ENCODE peak calls at places on chromosomes 6 and 20, in five cellular contexts. I is osteocyte; U is stimulated activated CD8-positive, alpha-beta memory T cell treated with anti-CD3 and anti-CD28 coated beads, Interleukin-2, amount 100 ng/mL, for 1 hour; M is effector CD4-positive, alpha-beta T cell; D is left ventricle myocardium inferior. E is an unnamed sample.

GRCh38 chr6:26491604-26492003 is 8.5 kb upstream of the BTN1A1 start:
- DNase-seq in I (no peak), U (no peak), D (no peak), M (no peak), E (no peak)

GRCh38 chr20:25081065-25081729 is 744 bp downstream of the VSX1 start:
- DNase-seq in U (no peak), M (peak; percentile 18), D (no peak), I (peak; percentile 83), E (peak; percentile 29)

GRCh38 chr6:35096129-35096852 is 44.8 kb downstream of the TCP11 start:
- DNase-seq in U (no peak), I (no peak), M (no peak), D (no peak), E (no peak)

GRCh38 chr6:43472515-43472914 is 4.9 kb upstream of the TJAP1 start:
- DNase-seq in D (no peak), I (no peak), U (no peak), M (no peak), E (no peak)

GRCh38 chr20:1435337-1435699 is 31.3 kb downstream of the NSFL1C start:
- DNase-seq in U (no peak), M (no peak), I (no peak), D (no peak), E (no peak)

GRCh38 chr20:4571759-4572531 is 149.8 kb upstream of the PRND start:
- DNase-seq in U (no peak), M (no peak), D (no peak), I (no peak), E (no peak)

GRCh38 chr20:1939270-1939595 is 44.0 kb downstream of the SIRPA start:
- DNase-seq in U (no peak), D (no peak), M (no peak), I (no peak), E (no peak)

GRCh38 chr6:95240514-95240913 is 336.8 kb upstream of the MANEA start:
- DNase-seq in D (no peak), M (no peak), I (no peak), U (no peak), E (no peak)

GRCh38 chr6:17505062-17505476 is 95.0 kb upstream of the FAM8A1 start:
- DNase-seq in I (no peak), M (no peak), D (no peak), U (no peak), E (no peak)

GRCh38 chr6:43927525-43928210 is 157.7 kb downstream of the VEGFA start:
- DNase-seq in M (no peak), D (peak; percentile 4), U (no peak), I (no peak), E (no peak)

GRCh38 chr6:93419304-93420162 is at the start of gene EPHA7:
- DNase-seq in I (peak; percentile 100), M (no peak), D (peak; percentile 92), U (no peak), E (no peak)

GRCh38 chr20:370151-370600 is 10.4 kb upstream of the TRIB3 start:
- DNase-seq in U (no peak), M (no peak), I (no peak), D (no peak), E (no peak)

GRCh38 chr6:95846652-95847051 is 169.1 kb upstream of the FUT9 start:
- DNase-seq in D (peak; percentile 14), U (no peak), M (no peak), I (no peak), E (no peak)

GRCh38 chr6:26118999-26119398 is 31.8 kb downstream of the HFE start:
- DNase-seq in M (no peak), I (no peak), D (no peak), U (no peak), E (no peak)

GRCh38 chr6:12324741-12325140 is 34.6 kb downstream of the EDN1 start:
- DNase-seq in U (no peak), M (no peak), D (no peak), I (peak; percentile 34), E (no peak)

GRCh38 chr6:99446076-99446475 is 21.0 kb upstream of the PNISR start:
- DNase-seq in D (no peak), I (no peak), M (no peak), U (no peak), E (no peak)

GRCh38 chr6:153092082-153093013 is 38.7 kb downstream of the RGS17 start:
- DNase-seq in U (no peak), I (no peak), D (no peak), M (no peak), E (no peak)

GRCh38 chr20:9241232-9241692 is 172.4 kb downstream of the PLCB4 start:
- DNase-seq in D (no peak), U (no peak), I (no peak), M (no peak), E (no peak)

GRCh38 chr6:135318728-135319469 is 137.8 kb downstream of the MYB start:
- DNase-seq in D (no peak), M (no peak), U (no peak), I (no peak), E (no peak)

GRCh38 chr20:34090645-34091044 is 21.4 kb downstream of the EIF2S2 start:
- DNase-seq in D (no peak), U (no peak), I (no peak), M (no peak), E (no peak)

GRCh38 chr6:112562348-112563220 is 215.5 kb downstream of the RFPL4B start:
- DNase-seq in M (no peak), U (no peak), I (no peak), D (no peak), E (no peak)

GRCh38 chr6:129686941-129687627 is 22.9 kb downstream of the ARHGAP18 start:
- DNase-seq in M (peak; percentile 27), I (no peak), U (no peak), D (no peak), E (peak; percentile 21)

GRCh38 chr6:27091661-27092315 is 155.7 kb upstream of the PRSS16 start:
- DNase-seq in I (no peak), U (no peak), D (no peak), M (no peak), E (no peak)

GRCh38 chr6:146550911-146551310 is 7.3 kb downstream of the RAB32 start:
- DNase-seq in D (no peak), U (no peak), I (no peak), M (no peak), E (no peak)

GRCh38 chr6:149897015-149897697 is 757 bp downstream of the RAET1E start:
- DNase-seq in I (peak; percentile 85), D (peak; percentile 83), U (no peak), M (no peak), E (no peak)

GRCh38 chr6:71080793-71081192 is 123.9 kb upstream of the B3GAT2 start:
- DNase-seq in U (no peak), D (no peak), M (no peak), I (no peak), E (no peak)

GRCh38 chr20:61451009-61451408 is 198.9 kb downstream of the CDH4 start:
- DNase-seq in U (no peak), I (peak; percentile 36), D (no peak), M (no peak), E (no peak)

GRCh38 chr6:137216875-137217553 is 2.2 kb downstream of the IFNGR1 start:
- DNase-seq in U (no peak), I (no peak), D (no peak), M (no peak), E (no peak)

GRCh38 chr20:52852695-52853094 is 119.5 kb upstream of the TSHZ2 start:
- DNase-seq in I (no peak), M (no peak), U (no peak), D (no peak), E (no peak)

GRCh38 chr6:45350186-45350585 is 22.1 kb downstream of the RUNX2 start:
- DNase-seq in M (no peak), I (no peak), D (no peak), U (no peak), E (no peak)

GRCh38 chr20:9407805-9408421 is 106.5 kb upstream of the LAMP5 start:
- DNase-seq in M (peak; percentile 7), I (no peak), U (no peak), D (no peak), E (peak; percentile 14)

GRCh38 chr20:63312690-63313348 is 19.8 kb downstream of the COL20A1 start:
- DNase-seq in I (no peak), U (no peak), M (no peak), D (peak; percentile 65), E (no peak)

GRCh38 chr20:57180385-57180784 is 86.1 kb downstream of the BMP7 start:
- DNase-seq in U (no peak), D (no peak), M (no peak), I (no peak), E (no peak)

GRCh38 chr6:14792118-14792955 is 453.5 kb upstream of the JARID2 start:
- DNase-seq in D (no peak), M (no peak), U (no peak), I (no peak), E (no peak)